ENCODE peak calls at places on chromosomes 7 and 10, in nine cellular contexts. One of them, this sample, is unnamed.

GRCh38 chr7:64463636-64464375 is 99.1 kb downstream of the ZNF680 start:
- DNase-seq in cardiac fibroblast: peak
- DNase-seq in tibial artery: peak
- DNase-seq in kidney: peak
- DNase-seq in gastrocnemius medialis: peak
- DNase-seq in fibroblast of pulmonary artery: peak
- DNase-seq in heart left ventricle: peak
- DNase-seq in lung: peak
- DNase-seq in HepG2: no peak
- DNase-seq in this sample: no peak

GRCh38 chr10:110821508-110821907 is 50.2 kb upstream of the PDCD4 start:
- DNase-seq in tibial artery: peak
- DNase-seq in lung: no peak
- DNase-seq in kidney: no peak
- DNase-seq in heart left ventricle: peak
- DNase-seq in cardiac fibroblast: no peak
- DNase-seq in fibroblast of pulmonary artery: no peak
- DNase-seq in gastrocnemius medialis: peak
- DNase-seq in HepG2: no peak
- DNase-seq in this sample: no peak

GRCh38 chr10:74917481-74918077 is 91.2 kb downstream of the KAT6B start:
- DNase-seq in tibial artery: no peak
- DNase-seq in fibroblast of pulmonary artery: peak
- DNase-seq in lung: no peak
- DNase-seq in kidney: no peak
- DNase-seq in cardiac fibroblast: peak
- DNase-seq in HepG2: peak
- DNase-seq in gastrocnemius medialis: no peak
- DNase-seq in heart left ventricle: no peak
- DNase-seq in this sample: no peak

GRCh38 chr10:132248455-132249231 is 59.1 kb downstream of the STK32C start:
- DNase-seq in gastrocnemius medialis: peak
- DNase-seq in heart left ventricle: peak
- DNase-seq in cardiac fibroblast: peak
- DNase-seq in lung: no peak
- DNase-seq in kidney: no peak
- DNase-seq in HepG2: no peak
- DNase-seq in tibial artery: no peak
- DNase-seq in fibroblast of pulmonary artery: peak
- DNase-seq in this sample: peak

GRCh38 chr10:77631241-77631640 is 6.4 kb downstream of the KCNMA1 start:
- DNase-seq in kidney: no peak
- DNase-seq in heart left ventricle: no peak
- DNase-seq in lung: no peak
- DNase-seq in tibial artery: peak
- DNase-seq in cardiac fibroblast: no peak
- DNase-seq in gastrocnemius medialis: no peak
- DNase-seq in fibroblast of pulmonary artery: no peak
- DNase-seq in HepG2: no peak
- DNase-seq in this sample: no peak

GRCh38 chr10:124369986-124370385 is 48.7 kb downstream of the OAT start:
- DNase-seq in kidney: no peak
- DNase-seq in gastrocnemius medialis: no peak
- DNase-seq in cardiac fibroblast: no peak
- DNase-seq in heart left ventricle: no peak
- DNase-seq in lung: no peak
- DNase-seq in tibial artery: no peak
- DNase-seq in HepG2: no peak
- DNase-seq in fibroblast of pulmonary artery: no peak
- DNase-seq in this sample: no peak

GRCh38 chr7:81285142-81285871 is 366.5 kb upstream of the SEMA3C start:
- DNase-seq in tibial artery: no peak
- DNase-seq in heart left ventricle: no peak
- DNase-seq in cardiac fibroblast: peak
- DNase-seq in HepG2: no peak
- DNase-seq in lung: no peak
- DNase-seq in gastrocnemius medialis: no peak
- DNase-seq in fibroblast of pulmonary artery: peak
- DNase-seq in kidney: no peak
- DNase-seq in this sample: no peak

GRCh38 chr7:100803398-100804161 is 23.7 kb downstream of the EPHB4 start:
- DNase-seq in tibial artery: peak
- DNase-seq in heart left ventricle: peak
- DNase-seq in gastrocnemius medialis: peak
- DNase-seq in fibroblast of pulmonary artery: peak
- DNase-seq in kidney: peak
- DNase-seq in lung: peak
- DNase-seq in cardiac fibroblast: peak
- DNase-seq in HepG2: peak
- DNase-seq in this sample: peak

GRCh38 chr7:122743211-122743610 is 40.5 kb upstream of the RNF148 start:
- DNase-seq in heart left ventricle: no peak
- DNase-seq in lung: no peak
- DNase-seq in kidney: no peak
- DNase-seq in HepG2: no peak
- DNase-seq in cardiac fibroblast: no peak
- DNase-seq in fibroblast of pulmonary artery: no peak
- DNase-seq in tibial artery: no peak
- DNase-seq in gastrocnemius medialis: no peak
- DNase-seq in this sample: no peak

GRCh38 chr10:112131361-112131760 is 52.2 kb downstream of the GPAM start:
- DNase-seq in gastrocnemius medialis: no peak
- DNase-seq in kidney: no peak
- DNase-seq in HepG2: no peak
- DNase-seq in lung: no peak
- DNase-seq in heart left ventricle: no peak
- DNase-seq in fibroblast of pulmonary artery: no peak
- DNase-seq in cardiac fibroblast: no peak
- DNase-seq in tibial artery: no peak
- DNase-seq in this sample: no peak

GRCh38 chr10:7763929-7764328 is 23.9 kb downstream of the KIN start:
- DNase-seq in HepG2: no peak
- DNase-seq in tibial artery: no peak
- DNase-seq in kidney: no peak
- DNase-seq in lung: no peak
- DNase-seq in cardiac fibroblast: peak
- DNase-seq in gastrocnemius medialis: no peak
- DNase-seq in fibroblast of pulmonary artery: peak
- DNase-seq in heart left ventricle: no peak
- DNase-seq in this sample: no peak

GRCh38 chr7:34158311-34158710 is 253.0 kb downstream of the BMPER start:
- DNase-seq in cardiac fibroblast: no peak
- DNase-seq in tibial artery: peak
- DNase-seq in gastrocnemius medialis: peak
- DNase-seq in lung: no peak
- DNase-seq in heart left ventricle: peak
- DNase-seq in fibroblast of pulmonary artery: peak
- DNase-seq in kidney: no peak
- DNase-seq in HepG2: no peak
- DNase-seq in this sample: peak

GRCh38 chr7:786472-787255 is 45.6 kb upstream of the SUN1 start:
- DNase-seq in fibroblast of pulmonary artery: peak
- DNase-seq in lung: peak
- DNase-seq in kidney: peak
- DNase-seq in gastrocnemius medialis: peak
- DNase-seq in HepG2: peak
- DNase-seq in tibial artery: peak
- DNase-seq in cardiac fibroblast: peak
- DNase-seq in heart left ventricle: peak
- DNase-seq in this sample: no peak

GRCh38 chr7:143362126-143362961 is at the start of gene FAM131B:
- DNase-seq in cardiac fibroblast: no peak
- DNase-seq in heart left ventricle: no peak
- DNase-seq in lung: no peak
- DNase-seq in HepG2: no peak
- DNase-seq in gastrocnemius medialis: no peak
- DNase-seq in fibroblast of pulmonary artery: no peak
- DNase-seq in tibial artery: no peak
- DNase-seq in kidney: peak
- DNase-seq in this sample: no peak

GRCh38 chr10:114266521-114266920 is 27.5 kb downstream of the VWA2 start:
- DNase-seq in lung: no peak
- DNase-seq in tibial artery: no peak
- DNase-seq in kidney: peak
- DNase-seq in cardiac fibroblast: peak
- DNase-seq in HepG2: no peak
- DNase-seq in gastrocnemius medialis: peak
- DNase-seq in heart left ventricle: peak
- DNase-seq in fibroblast of pulmonary artery: peak
- DNase-seq in this sample: peak

GRCh38 chr7:113159746-113160339 is 41.5 kb upstream of the SMIM30 start:
- DNase-seq in cardiac fibroblast: peak
- DNase-seq in HepG2: peak
- DNase-seq in lung: no peak
- DNase-seq in gastrocnemius medialis: no peak
- DNase-seq in kidney: no peak
- DNase-seq in heart left ventricle: no peak
- DNase-seq in fibroblast of pulmonary artery: peak
- DNase-seq in tibial artery: no peak
- DNase-seq in this sample: no peak

GRCh38 chr10:76333331-76333730 is 901.9 kb downstream of the LRMDA start:
- DNase-seq in gastrocnemius medialis: no peak
- DNase-seq in HepG2: no peak
- DNase-seq in cardiac fibroblast: no peak
- DNase-seq in kidney: no peak
- DNase-seq in heart left ventricle: no peak
- DNase-seq in fibroblast of pulmonary artery: no peak
- DNase-seq in lung: no peak
- DNase-seq in tibial artery: no peak
- DNase-seq in this sample: no peak

DNA sequence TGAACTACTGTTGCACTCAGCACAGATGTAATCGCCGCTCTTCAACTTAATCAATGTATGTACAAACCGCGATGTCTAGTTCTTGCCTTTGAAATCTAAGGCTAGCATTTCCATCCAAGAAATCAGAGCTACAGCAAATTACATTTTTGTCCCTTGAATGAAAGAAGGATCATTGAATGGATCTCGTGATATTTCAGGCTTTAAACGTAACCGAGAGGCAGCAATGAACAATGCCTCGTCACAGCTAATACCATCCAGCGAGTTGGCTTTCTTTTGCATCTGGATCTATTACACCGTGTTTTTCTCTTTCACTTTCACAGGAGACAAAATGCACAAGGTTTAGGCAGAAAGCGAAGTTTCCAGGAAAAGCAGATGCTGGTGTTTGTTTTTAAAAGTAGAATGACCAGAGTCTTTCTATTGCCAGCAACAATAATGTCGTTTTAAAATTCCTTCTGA is 5.5 kb downstream of the SKIDA1 start:
- DNase-seq in kidney: no peak
- DNase-seq in lung: no peak
- DNase-seq in cardiac fibroblast: peak
- DNase-seq in gastrocnemius medialis: no peak
- DNase-seq in fibroblast of pulmonary artery: peak
- DNase-seq in heart left ventricle: no peak
- DNase-seq in HepG2: no peak
- DNase-seq in tibial artery: no peak
- DNase-seq in this sample: no peak
- H3K4me3 ChIP-seq in kidney: peak
- H3K4me3 ChIP-seq in lung: no peak
- H3K4me3 ChIP-seq in cardiac fibroblast: peak
- H3K4me3 ChIP-seq in gastrocnemius medialis: peak
- H3K4me3 ChIP-seq in fibroblast of pulmonary artery: peak
- H3K4me3 ChIP-seq in heart left ventricle: peak
- H3K4me3 ChIP-seq in HepG2: no peak
- H3K4me3 ChIP-seq in tibial artery: peak
- H3K4me3 ChIP-seq in this sample: no peak

DNA sequence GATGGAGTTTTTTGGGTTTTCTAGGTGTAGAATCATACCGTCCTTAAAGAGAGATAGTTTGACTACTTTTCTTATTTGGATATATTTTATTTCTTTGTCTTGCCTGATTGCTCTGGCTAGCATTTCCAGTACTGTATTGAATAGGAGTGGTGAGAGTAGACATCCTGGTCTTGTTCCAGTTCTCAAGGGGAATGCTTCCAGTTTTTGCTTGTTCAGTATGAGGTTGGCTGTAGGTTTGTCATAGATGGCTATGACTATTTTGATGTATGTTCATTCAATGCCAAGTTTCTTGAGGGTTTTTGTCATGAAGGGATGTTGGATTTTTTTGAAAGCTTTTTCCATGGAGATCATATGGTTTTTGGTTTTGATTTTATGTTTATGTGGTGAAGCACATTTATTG is 676.9 kb downstream of the SUGCT start:
- DNase-seq in HepG2: no peak
- DNase-seq in fibroblast of pulmonary artery: no peak
- DNase-seq in gastrocnemius medialis: no peak
- DNase-seq in heart left ventricle: no peak
- DNase-seq in kidney: no peak
- DNase-seq in tibial artery: no peak
- DNase-seq in cardiac fibroblast: no peak
- DNase-seq in lung: no peak
- DNase-seq in this sample: no peak
- TF ChIP-seq CTCF in HepG2: no peak
- TF ChIP-seq CTCF in fibroblast of pulmonary artery: no peak
- TF ChIP-seq CTCF in gastrocnemius medialis: no peak
- TF ChIP-seq CTCF in heart left ventricle: no peak
- TF ChIP-seq CTCF in kidney: no peak
- TF ChIP-seq CTCF in tibial artery: no peak
- TF ChIP-seq CTCF in cardiac fibroblast: no peak
- TF ChIP-seq CTCF in lung: no peak
- TF ChIP-seq CTCF in this sample: no peak

DNA sequence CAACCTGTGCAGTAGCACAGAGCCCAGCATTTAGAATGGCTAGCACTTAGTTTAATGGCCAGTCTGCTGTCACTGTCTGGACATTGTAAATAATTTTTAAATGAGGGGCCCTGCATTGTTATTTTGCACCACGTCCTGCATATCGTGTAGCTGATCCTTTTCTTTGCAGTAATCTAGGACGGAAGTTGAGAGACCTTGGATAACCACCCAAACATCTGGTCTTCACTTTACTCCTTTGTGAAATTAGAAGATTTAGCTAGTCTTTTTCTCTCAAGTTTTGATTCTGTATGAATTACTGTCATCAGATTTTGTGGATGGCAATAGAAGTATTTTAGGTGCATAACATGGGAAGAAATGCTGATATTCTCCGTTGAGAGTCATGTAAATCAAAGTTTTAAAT is 1.9 kb downstream of the MIOS start:
- DNase-seq in tibial artery: no peak
- DNase-seq in cardiac fibroblast: no peak
- DNase-seq in gastrocnemius medialis: no peak
- DNase-seq in heart left ventricle: no peak
- DNase-seq in kidney: no peak
- DNase-seq in fibroblast of pulmonary artery: no peak
- DNase-seq in lung: no peak
- DNase-seq in HepG2: no peak
- DNase-seq in this sample: no peak
- H3K4me3 ChIP-seq in tibial artery: no peak
- H3K4me3 ChIP-seq in cardiac fibroblast: no peak
- H3K4me3 ChIP-seq in gastrocnemius medialis: peak
- H3K4me3 ChIP-seq in heart left ventricle: no peak
- H3K4me3 ChIP-seq in kidney: peak
- H3K4me3 ChIP-seq in fibroblast of pulmonary artery: no peak
- H3K4me3 ChIP-seq in lung: no peak
- H3K4me3 ChIP-seq in HepG2: peak
- H3K4me3 ChIP-seq in this sample: peak

DNA sequence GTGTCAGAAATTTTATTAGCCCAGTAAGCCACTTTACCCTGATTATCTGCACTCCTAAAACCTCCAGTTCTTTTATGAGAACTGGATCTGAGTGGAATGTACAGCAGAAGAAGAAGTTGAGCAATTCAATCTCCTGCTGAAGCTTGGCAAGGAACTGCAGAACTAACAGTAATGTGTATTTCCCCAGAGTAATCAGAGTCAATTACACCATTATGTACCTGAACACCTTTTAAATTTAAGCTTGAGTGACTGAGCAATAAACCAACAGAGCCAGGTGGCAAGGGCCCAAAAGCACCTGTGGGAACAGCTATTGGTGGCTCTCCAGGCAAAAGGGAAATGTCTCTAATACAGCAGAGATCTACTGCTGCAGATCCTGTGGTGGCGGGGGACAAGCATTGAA is 40.1 kb upstream of the AKR1C2 start:
- DNase-seq in lung: peak
- DNase-seq in cardiac fibroblast: peak
- DNase-seq in gastrocnemius medialis: no peak
- DNase-seq in kidney: peak
- DNase-seq in fibroblast of pulmonary artery: peak
- DNase-seq in heart left ventricle: no peak
- DNase-seq in tibial artery: no peak
- DNase-seq in HepG2: no peak
- DNase-seq in this sample: peak
- TF ChIP-seq CTCF in lung: no peak
- TF ChIP-seq CTCF in cardiac fibroblast: no peak
- TF ChIP-seq CTCF in gastrocnemius medialis: no peak
- TF ChIP-seq CTCF in kidney: no peak
- TF ChIP-seq CTCF in fibroblast of pulmonary artery: no peak
- TF ChIP-seq CTCF in heart left ventricle: no peak
- TF ChIP-seq CTCF in tibial artery: no peak
- TF ChIP-seq CTCF in HepG2: no peak
- TF ChIP-seq CTCF in this sample: no peak